ENCODE peak calls at places on chromosomes 12 and 14, in ten cellular contexts. One of them, this sample, is unnamed.

GRCh38 chr12:21774358-21775129 is at the start of gene KCNJ8:
- DNase-seq in left lung: peak; percentile 88
- DNase-seq in iPS DF 6.9: no peak
- DNase-seq in pancreas: peak; percentile 94
- DNase-seq in left ventricle myocardium inferior: peak; percentile 92
- DNase-seq in Peyer's patch: peak; percentile 52
- DNase-seq in CD8-positive, alpha-beta memory T cell: no peak
- DNase-seq in transverse colon: peak; percentile 36
- DNase-seq in cardiac muscle cell: peak; percentile 94
- DNase-seq in heart left ventricle: peak; percentile 91
- DNase-seq in this sample: peak; percentile 35

GRCh38 chr12:127941332-127941731 is 325.6 kb upstream of the TMEM132C start:
- DNase-seq in left lung: no peak
- DNase-seq in iPS DF 6.9: no peak
- DNase-seq in pancreas: no peak
- DNase-seq in left ventricle myocardium inferior: no peak
- DNase-seq in Peyer's patch: no peak
- DNase-seq in CD8-positive, alpha-beta memory T cell: no peak
- DNase-seq in transverse colon: no peak
- DNase-seq in cardiac muscle cell: no peak
- DNase-seq in heart left ventricle: no peak
- DNase-seq in this sample: no peak

GRCh38 chr14:32633214-32633864 is 304.2 kb downstream of the AKAP6 start:
- DNase-seq in left lung: no peak
- DNase-seq in iPS DF 6.9: no peak
- DNase-seq in pancreas: no peak
- DNase-seq in left ventricle myocardium inferior: no peak
- DNase-seq in Peyer's patch: no peak
- DNase-seq in CD8-positive, alpha-beta memory T cell: no peak
- DNase-seq in transverse colon: no peak
- DNase-seq in cardiac muscle cell: no peak
- DNase-seq in heart left ventricle: no peak
- DNase-seq in this sample: no peak

GRCh38 chr14:28661171-28661772 is 105.3 kb upstream of the FOXG1 start:
- DNase-seq in left lung: no peak
- DNase-seq in iPS DF 6.9: peak; percentile 57
- DNase-seq in pancreas: no peak
- DNase-seq in left ventricle myocardium inferior: no peak
- DNase-seq in Peyer's patch: no peak
- DNase-seq in CD8-positive, alpha-beta memory T cell: no peak
- DNase-seq in transverse colon: no peak
- DNase-seq in cardiac muscle cell: no peak
- DNase-seq in heart left ventricle: no peak
- DNase-seq in this sample: no peak

GRCh38 chr14:53180272-53181221 is 27.4 kb upstream of the DDHD1 start:
- DNase-seq in left lung: no peak
- DNase-seq in iPS DF 6.9: no peak
- DNase-seq in pancreas: no peak
- DNase-seq in left ventricle myocardium inferior: no peak
- DNase-seq in Peyer's patch: no peak
- DNase-seq in CD8-positive, alpha-beta memory T cell: peak; percentile 49
- DNase-seq in transverse colon: peak; percentile 8
- DNase-seq in cardiac muscle cell: peak; percentile 32
- DNase-seq in heart left ventricle: no peak
- DNase-seq in this sample: no peak

GRCh38 chr12:105724651-105725050 is 394.2 kb downstream of the C12orf75 start:
- DNase-seq in left lung: no peak
- DNase-seq in iPS DF 6.9: no peak
- DNase-seq in pancreas: no peak
- DNase-seq in left ventricle myocardium inferior: no peak
- DNase-seq in Peyer's patch: no peak
- DNase-seq in CD8-positive, alpha-beta memory T cell: no peak
- DNase-seq in transverse colon: no peak
- DNase-seq in cardiac muscle cell: no peak
- DNase-seq in heart left ventricle: no peak
- DNase-seq in this sample: no peak

GRCh38 chr14:60161176-60162107 is 3.8 kb downstream of the DHRS7 start:
- DNase-seq in left lung: no peak
- DNase-seq in iPS DF 6.9: no peak
- DNase-seq in pancreas: no peak
- DNase-seq in left ventricle myocardium inferior: no peak
- DNase-seq in Peyer's patch: no peak
- DNase-seq in CD8-positive, alpha-beta memory T cell: no peak
- DNase-seq in transverse colon: no peak
- DNase-seq in cardiac muscle cell: no peak
- DNase-seq in heart left ventricle: no peak
- DNase-seq in this sample: no peak

GRCh38 chr12:1056390-1056789 is 65.4 kb downstream of the ERC1 start:
- DNase-seq in left lung: no peak
- DNase-seq in iPS DF 6.9: peak; percentile 35
- DNase-seq in pancreas: no peak
- DNase-seq in left ventricle myocardium inferior: no peak
- DNase-seq in Peyer's patch: no peak
- DNase-seq in CD8-positive, alpha-beta memory T cell: no peak
- DNase-seq in transverse colon: no peak
- DNase-seq in cardiac muscle cell: no peak
- DNase-seq in heart left ventricle: no peak
- DNase-seq in this sample: no peak

GRCh38 chr14:25121342-25122129 is 71.6 kb upstream of the STXBP6 start:
- DNase-seq in left lung: no peak
- DNase-seq in iPS DF 6.9: no peak
- DNase-seq in pancreas: no peak
- DNase-seq in left ventricle myocardium inferior: no peak
- DNase-seq in Peyer's patch: no peak
- DNase-seq in CD8-positive, alpha-beta memory T cell: no peak
- DNase-seq in transverse colon: no peak
- DNase-seq in cardiac muscle cell: peak; percentile 13
- DNase-seq in heart left ventricle: no peak
- DNase-seq in this sample: no peak

GRCh38 chr12:107320929-107321618 is 227.7 kb upstream of the CRY1 start:
- DNase-seq in left lung: no peak
- DNase-seq in iPS DF 6.9: no peak
- DNase-seq in pancreas: no peak
- DNase-seq in left ventricle myocardium inferior: no peak
- DNase-seq in Peyer's patch: peak; percentile 82
- DNase-seq in CD8-positive, alpha-beta memory T cell: peak; percentile 82
- DNase-seq in transverse colon: peak; percentile 31
- DNase-seq in cardiac muscle cell: peak; percentile 30
- DNase-seq in heart left ventricle: no peak
- DNase-seq in this sample: peak; percentile 29

GRCh38 chr12:95790025-95790911 is at the start of gene NTN4:
- DNase-seq in left lung: peak; percentile 54
- DNase-seq in iPS DF 6.9: no peak
- DNase-seq in pancreas: peak; percentile 58
- DNase-seq in left ventricle myocardium inferior: peak; percentile 73
- DNase-seq in Peyer's patch: peak; percentile 59
- DNase-seq in CD8-positive, alpha-beta memory T cell: no peak
- DNase-seq in transverse colon: peak; percentile 64
- DNase-seq in cardiac muscle cell: peak; percentile 54
- DNase-seq in heart left ventricle: peak; percentile 62
- DNase-seq in this sample: peak; percentile 47

GRCh38 chr14:97866664-97867063 is 1069.5 kb downstream of the VRK1 start:
- DNase-seq in left lung: no peak
- DNase-seq in iPS DF 6.9: peak; percentile 7
- DNase-seq in pancreas: no peak
- DNase-seq in left ventricle myocardium inferior: no peak
- DNase-seq in Peyer's patch: no peak
- DNase-seq in CD8-positive, alpha-beta memory T cell: no peak
- DNase-seq in transverse colon: no peak
- DNase-seq in cardiac muscle cell: no peak
- DNase-seq in heart left ventricle: no peak
- DNase-seq in this sample: no peak

GRCh38 chr12:124620606-124621295 is 53.3 kb upstream of the NCOR2 start:
- DNase-seq in left lung: no peak
- DNase-seq in iPS DF 6.9: no peak
- DNase-seq in pancreas: no peak
- DNase-seq in left ventricle myocardium inferior: no peak
- DNase-seq in Peyer's patch: no peak
- DNase-seq in CD8-positive, alpha-beta memory T cell: no peak
- DNase-seq in transverse colon: no peak
- DNase-seq in cardiac muscle cell: no peak
- DNase-seq in heart left ventricle: no peak
- DNase-seq in this sample: no peak

DNA sequence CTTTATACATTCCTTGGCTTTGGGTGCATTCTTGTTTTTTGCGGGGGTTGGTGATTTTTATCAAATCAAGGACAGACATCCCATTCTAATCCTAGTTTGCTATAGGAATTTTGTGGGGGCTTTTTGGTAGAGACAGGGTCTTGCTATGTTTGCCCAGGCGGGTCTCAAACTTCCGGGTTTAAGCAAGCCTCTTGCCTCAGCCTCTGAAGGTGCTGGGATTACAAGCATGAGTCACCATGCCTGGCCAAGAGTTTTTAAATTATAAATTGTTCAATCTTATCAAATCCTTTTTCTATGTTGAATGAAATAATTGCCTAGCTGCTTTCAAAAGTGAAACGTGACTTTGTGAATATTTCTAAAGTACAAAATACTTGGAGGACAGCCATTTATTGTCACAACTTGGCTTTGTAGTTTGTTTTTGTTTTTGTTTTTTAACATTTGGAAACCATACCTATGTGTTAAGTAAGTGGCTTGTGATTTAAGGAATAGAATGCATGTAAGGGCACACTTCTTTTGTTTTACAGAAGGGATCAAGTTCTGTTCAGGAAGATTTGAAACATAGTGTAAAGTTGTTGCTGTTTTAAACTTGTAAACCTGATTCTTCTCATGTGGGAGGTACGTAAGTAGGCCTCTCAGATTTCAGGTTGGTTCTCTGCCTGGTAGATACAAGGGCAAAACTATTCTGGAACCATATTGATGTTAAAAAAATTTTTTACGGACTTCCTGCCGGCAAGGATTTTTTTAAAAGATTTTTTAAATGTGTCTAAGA is 13.4 kb downstream of the MARK3 start:
- DNase-seq in left lung: no peak
- DNase-seq in iPS DF 6.9: no peak
- DNase-seq in pancreas: no peak
- DNase-seq in left ventricle myocardium inferior: no peak
- DNase-seq in Peyer's patch: no peak
- DNase-seq in CD8-positive, alpha-beta memory T cell: no peak
- DNase-seq in transverse colon: no peak
- DNase-seq in cardiac muscle cell: no peak
- DNase-seq in heart left ventricle: no peak
- DNase-seq in this sample: peak; percentile 38
- H3K27ac ChIP-seq in left lung: peak overlapping the region; percentile 61
- H3K27ac ChIP-seq in iPS DF 6.9: no peak overlapping the region
- H3K27ac ChIP-seq in pancreas: peak overlapping the region; percentile 64
- H3K27ac ChIP-seq in left ventricle myocardium inferior: peak overlapping the region; percentile 87
- H3K27ac ChIP-seq in Peyer's patch: no peak overlapping the region
- H3K27ac ChIP-seq in CD8-positive, alpha-beta memory T cell: no peak overlapping the region
- H3K27ac ChIP-seq in transverse colon: no peak overlapping the region
- H3K27ac ChIP-seq in cardiac muscle cell: peak overlapping the region; percentile 49
- H3K27ac ChIP-seq in heart left ventricle: peak overlapping the region; percentile 73
- H3K27ac ChIP-seq in this sample: peak overlapping the region; percentile 79

DNA sequence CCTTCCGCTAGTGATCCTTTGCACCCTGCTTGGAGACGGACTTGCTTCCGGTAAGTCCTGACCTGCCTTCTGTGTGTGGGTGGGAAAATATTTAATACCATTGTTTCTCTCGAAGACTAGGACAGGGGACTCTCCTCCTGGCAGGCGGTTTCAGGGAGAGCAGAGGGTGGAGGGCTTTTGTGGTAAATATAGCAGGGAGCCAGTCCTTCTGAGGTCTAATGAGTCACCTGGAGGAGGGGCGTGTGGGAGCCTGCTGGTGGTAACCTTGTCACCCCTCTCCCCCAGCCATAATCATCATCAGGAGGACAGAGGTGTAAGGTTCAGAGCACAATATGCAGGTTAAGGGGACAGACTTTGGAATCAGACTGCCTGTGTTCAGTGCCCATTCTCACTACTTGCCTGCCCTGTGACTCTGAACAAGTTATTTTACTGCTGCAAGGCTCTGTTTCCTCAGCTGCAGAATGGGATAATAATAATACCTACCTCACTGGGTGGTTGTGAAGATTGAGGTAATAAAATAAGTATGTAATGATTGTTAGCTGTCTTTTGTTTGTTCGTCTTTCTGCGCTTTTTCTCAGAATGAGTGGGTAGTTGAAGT is 47.4 kb downstream of the SUSD6 start:
- DNase-seq in left lung: no peak
- DNase-seq in iPS DF 6.9: no peak
- DNase-seq in pancreas: no peak
- DNase-seq in left ventricle myocardium inferior: no peak
- DNase-seq in Peyer's patch: peak; percentile 68
- DNase-seq in CD8-positive, alpha-beta memory T cell: no peak
- DNase-seq in transverse colon: no peak
- DNase-seq in cardiac muscle cell: no peak
- DNase-seq in heart left ventricle: no peak
- DNase-seq in this sample: no peak
- H3K4me1 ChIP-seq in left lung: peaks cover 98% of the 10 kb centered on the region
- H3K4me1 ChIP-seq in iPS DF 6.9: peaks cover 11% of the 10 kb centered on the region
- H3K4me1 ChIP-seq in pancreas: peaks cover 67% of the 10 kb centered on the region
- H3K4me1 ChIP-seq in left ventricle myocardium inferior: peaks cover 90% of the 10 kb centered on the region
- H3K4me1 ChIP-seq in Peyer's patch: no peaks in the 10 kb centered on the region
- H3K4me1 ChIP-seq in CD8-positive, alpha-beta memory T cell: peaks cover 25% of the 10 kb centered on the region
- H3K4me1 ChIP-seq in transverse colon: peaks cover 56% of the 10 kb centered on the region
- H3K4me1 ChIP-seq in cardiac muscle cell: peaks cover 20% of the 10 kb centered on the region
- H3K4me1 ChIP-seq in heart left ventricle: peaks cover 37% of the 10 kb centered on the region
- H3K4me1 ChIP-seq in this sample: peaks cover 11% of the 10 kb centered on the region

DNA sequence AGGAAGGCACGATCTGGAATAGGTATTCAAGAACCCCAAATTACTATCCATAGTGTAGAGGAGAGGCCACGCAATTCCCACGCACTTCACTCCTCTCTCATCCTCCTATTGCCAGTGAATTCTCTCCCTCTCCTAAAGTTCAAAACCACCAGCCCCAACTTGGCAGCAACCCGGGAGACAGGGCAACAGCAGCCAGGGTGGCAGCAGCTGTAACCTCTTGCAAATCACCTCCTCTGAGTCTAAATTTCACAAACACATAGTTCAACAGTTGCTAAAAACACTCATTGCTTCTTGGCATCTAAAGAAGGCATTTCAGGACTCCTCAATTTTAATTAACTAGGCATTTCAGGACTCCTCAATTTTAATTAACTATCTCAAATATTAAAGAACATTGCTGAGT is 37.7 kb upstream of the MANSC4 start:
- DNase-seq in left lung: no peak
- DNase-seq in iPS DF 6.9: no peak
- DNase-seq in pancreas: no peak
- DNase-seq in left ventricle myocardium inferior: no peak
- DNase-seq in Peyer's patch: no peak
- DNase-seq in CD8-positive, alpha-beta memory T cell: no peak
- DNase-seq in transverse colon: no peak
- DNase-seq in cardiac muscle cell: no peak
- DNase-seq in heart left ventricle: no peak
- DNase-seq in this sample: no peak
- H3K27ac ChIP-seq in left lung: no peak overlapping the region
- H3K27ac ChIP-seq in iPS DF 6.9: no peak overlapping the region
- H3K27ac ChIP-seq in pancreas: peak overlapping the region; percentile 31
- H3K27ac ChIP-seq in left ventricle myocardium inferior: no peak overlapping the region
- H3K27ac ChIP-seq in Peyer's patch: no peak overlapping the region
- H3K27ac ChIP-seq in CD8-positive, alpha-beta memory T cell: no peak overlapping the region
- H3K27ac ChIP-seq in transverse colon: peak overlapping the region; percentile 16
- H3K27ac ChIP-seq in cardiac muscle cell: peak overlapping the region; percentile 94
- H3K27ac ChIP-seq in heart left ventricle: no peak overlapping the region
- H3K27ac ChIP-seq in this sample: peak overlapping the region; percentile 20

DNA sequence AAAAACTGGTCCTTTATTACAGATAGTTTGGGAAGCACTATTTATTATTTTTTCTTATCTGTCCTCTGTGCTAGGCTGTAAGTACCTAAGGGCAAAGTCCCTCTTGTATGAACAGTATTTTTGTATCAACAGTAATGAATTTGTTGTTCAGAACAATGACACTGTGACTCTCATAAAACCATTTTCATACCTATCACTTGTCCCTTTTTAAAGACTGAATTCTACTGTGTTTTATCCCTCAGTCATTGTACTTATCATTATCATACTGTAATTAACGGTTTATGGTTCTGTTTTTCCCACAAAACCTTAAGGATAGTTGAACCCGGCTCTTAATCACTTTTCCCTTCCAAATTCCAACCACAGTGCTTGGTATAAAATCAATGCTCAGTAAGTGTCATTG is 69.4 kb downstream of the SRGAP1 start:
- DNase-seq in left lung: no peak
- DNase-seq in iPS DF 6.9: no peak
- DNase-seq in pancreas: no peak
- DNase-seq in left ventricle myocardium inferior: no peak
- DNase-seq in Peyer's patch: no peak
- DNase-seq in CD8-positive, alpha-beta memory T cell: no peak
- DNase-seq in transverse colon: no peak
- DNase-seq in cardiac muscle cell: no peak
- DNase-seq in heart left ventricle: no peak
- DNase-seq in this sample: no peak
- H3K4me1 ChIP-seq in left lung: peaks cover 35% of the 10 kb centered on the region
- H3K4me1 ChIP-seq in iPS DF 6.9: peaks cover 1% of the 10 kb centered on the region
- H3K4me1 ChIP-seq in pancreas: peaks cover 53% of the 10 kb centered on the region
- H3K4me1 ChIP-seq in left ventricle myocardium inferior: peaks cover 10% of the 10 kb centered on the region
- H3K4me1 ChIP-seq in Peyer's patch: peaks cover 3% of the 10 kb centered on the region
- H3K4me1 ChIP-seq in CD8-positive, alpha-beta memory T cell: no peaks in the 10 kb centered on the region
- H3K4me1 ChIP-seq in transverse colon: peaks cover 53% of the 10 kb centered on the region
- H3K4me1 ChIP-seq in cardiac muscle cell: peaks cover 9% of the 10 kb centered on the region
- H3K4me1 ChIP-seq in heart left ventricle: no peaks in the 10 kb centered on the region
- H3K4me1 ChIP-seq in this sample: peaks cover 10% of the 10 kb centered on the region